ENCODE peak calls at places on chromosome 1, in six cellular contexts. Y, G, Z, U, V and S are unnamed samples.

GRCh38 chr1:208107817-208108608 is 136.2 kb downstream of the PLXNA2 start:
- DNase-seq in Y (no peak), G (no peak), Z (no peak), U (peak), V (no peak), S (no peak)

GRCh38 chr1:152880907-152881306 is 2.8 kb downstream of the SMCP start:
- DNase-seq in Y (no peak), G (peak), Z (no peak), U (no peak), V (no peak), S (no peak)

GRCh38 chr1:24107462-24108225 is 4.3 kb downstream of the MYOM3 start:
- DNase-seq in Y (no peak), G (no peak), Z (no peak), U (no peak), V (no peak), S (no peak)

GRCh38 chr1:26787381-26787705 is 407 bp upstream of the PIGV start:
- DNase-seq in Y (no peak), G (peak), Z (no peak), U (no peak), V (peak), S (no peak)

GRCh38 chr1:1004780-1005697 is 5.1 kb upstream of the HES4 start:
- DNase-seq in Y (no peak), G (no peak), Z (no peak), U (peak), V (no peak), S (no peak)

GRCh38 chr1:56438901-56439551 is 140.3 kb downstream of the PLPP3 start:
- DNase-seq in Y (no peak), G (no peak), Z (no peak), U (no peak), V (no peak), S (no peak)

GRCh38 chr1:226239421-226239820 is 16.0 kb downstream of the MIXL1 start:
- DNase-seq in Y (no peak), G (no peak), Z (no peak), U (no peak), V (no peak), S (no peak)

GRCh38 chr1:27296773-27297214 is 25.2 kb upstream of the TMEM222 start:
- DNase-seq in Y (no peak), G (peak), Z (peak), U (peak), V (peak), S (peak)

GRCh38 chr1:209505044-209505443 is 78.5 kb upstream of the CAMK1G start:
- DNase-seq in Y (no peak), G (no peak), Z (no peak), U (no peak), V (no peak), S (no peak)

GRCh38 chr1:201482755-201483154 is 13.8 kb upstream of the PHLDA3 start:
- DNase-seq in Y (no peak), G (no peak), Z (no peak), U (no peak), V (no peak), S (no peak)

GRCh38 chr1:47809301-47810084 is 187.7 kb downstream of the TRABD2B start:
- DNase-seq in Y (no peak), G (no peak), Z (no peak), U (no peak), V (no peak), S (no peak)

GRCh38 chr1:2237773-2238172 is 9.7 kb downstream of the SKI start:
- DNase-seq in Y (no peak), G (no peak), Z (no peak), U (peak), V (no peak), S (peak)

GRCh38 chr1:163166886-163167555 is 35.7 kb downstream of the RGS5 start:
- DNase-seq in Y (no peak), G (no peak), Z (peak), U (no peak), V (no peak), S (no peak)

GRCh38 chr1:56028879-56029278 is 550.5 kb downstream of the PLPP3 start:
- DNase-seq in Y (no peak), G (no peak), Z (no peak), U (no peak), V (no peak), S (no peak)

GRCh38 chr1:209685835-209686234 is 10.6 kb downstream of the G0S2 start:
- DNase-seq in Y (no peak), G (peak), Z (no peak), U (no peak), V (no peak), S (no peak)

GRCh38 chr1:88180449-88181108 is 503.5 kb upstream of the PKN2 start:
- DNase-seq in Y (no peak), G (peak), Z (peak), U (peak), V (peak), S (peak)

GRCh38 chr1:54323324-54323739 is 82.9 kb downstream of the SSBP3 start:
- DNase-seq in Y (no peak), G (no peak), Z (no peak), U (no peak), V (no peak), S (no peak)

GRCh38 chr1:101960164-101960563 is 36.6 kb downstream of the OLFM3 start:
- DNase-seq in Y (no peak), G (no peak), Z (no peak), U (no peak), V (no peak), S (no peak)

GRCh38 chr1:52595061-52595460 is 7.1 kb upstream of the GPX7 start:
- DNase-seq in Y (no peak), G (no peak), Z (no peak), U (no peak), V (no peak), S (no peak)

GRCh38 chr1:227765261-227766014 is 30.2 kb downstream of the SNAP47 start:
- DNase-seq in Y (no peak), G (no peak), Z (no peak), U (no peak), V (no peak), S (no peak)

GRCh38 chr1:185636848-185637247 is 97.3 kb upstream of the HMCN1 start:
- DNase-seq in Y (no peak), G (peak), Z (peak), U (no peak), V (peak), S (no peak)

GRCh38 chr1:67690018-67690363 is 5.0 kb downstream of the GADD45A start:
- DNase-seq in Y (no peak), G (no peak), Z (no peak), U (no peak), V (no peak), S (no peak)

GRCh38 chr1:15916417-15916816 is 59.5 kb downstream of the ZBTB17 start:
- DNase-seq in Y (no peak), G (no peak), Z (no peak), U (no peak), V (no peak), S (no peak)

GRCh38 chr1:201739492-201740085 is 89.4 kb upstream of the IPO9 start:
- DNase-seq in Y (no peak), G (peak), Z (no peak), U (peak), V (peak), S (no peak)